ENCODE peak calls at places on chromosome 12, in ten cellular contexts. M, T, U, R, X, Q, K, S, F and I are unnamed samples.

GRCh38 chr12:6635375-6635855 is 344 bp downstream of the LPAR5 start:
- DNase-seq in M (no peak), T (no peak), U (no peak), R (no peak), X (no peak), Q (no peak), K (peak; percentile 46), S (no peak), F (no peak), I (no peak)

GRCh38 chr12:54217309-54217661 is 28.5 kb upstream of the SMUG1 start:
- DNase-seq in M (no peak), T (no peak), U (no peak), R (no peak), X (no peak), Q (no peak), K (no peak), S (no peak), F (no peak), I (no peak)

GRCh38 chr12:48198619-48198973 is 4.5 kb downstream of the OR10AD1 start:
- DNase-seq in M (peak; percentile 21), T (peak; percentile 53), U (no peak), R (no peak), X (no peak), Q (no peak), K (no peak), S (peak; percentile 27), F (no peak), I (peak; percentile 67)

GRCh38 chr12:101942206-101942605 is 64.8 kb downstream of the DRAM1 start:
- DNase-seq in M (no peak), T (no peak), U (no peak), R (no peak), X (no peak), Q (no peak), K (no peak), S (no peak), F (no peak), I (peak; percentile 15)

GRCh38 chr12:51090705-51091229 is 7.4 kb upstream of the CSRNP2 start:
- DNase-seq in M (no peak), T (no peak), U (no peak), R (no peak), X (no peak), Q (no peak), K (no peak), S (no peak), F (no peak), I (no peak)

GRCh38 chr12:57893460-57894353 is 47.2 kb upstream of the CTDSP2 start:
- DNase-seq in M (peak; percentile 51), T (peak; percentile 92), U (peak; percentile 47), R (peak; percentile 83), X (peak; percentile 94), Q (peak; percentile 46), K (no peak), S (peak; percentile 59), F (peak; percentile 62), I (peak; percentile 96)

GRCh38 chr12:124915249-124916236 is 1.1 kb upstream of the UBC start:
- DNase-seq in M (no peak), T (peak; percentile 70), U (peak; percentile 79), R (no peak), X (no peak), Q (no peak), K (no peak), S (no peak), F (peak; percentile 51), I (no peak)

GRCh38 chr12:1881301-1881700 is 37.2 kb downstream of the CACNA2D4 start:
- DNase-seq in M (no peak), T (no peak), U (no peak), R (no peak), X (no peak), Q (no peak), K (no peak), S (peak; percentile 1), F (no peak), I (no peak)

GRCh38 chr12:71439613-71440392 is at the start of gene LGR5:
- DNase-seq in M (peak; percentile 83), T (no peak), U (peak; percentile 87), R (no peak), X (no peak), Q (peak; percentile 56), K (no peak), S (peak; percentile 68), F (peak; percentile 85), I (peak; percentile 91)